ENCODE peak calls at places on chromosomes 2 and 18, in five cellular contexts. One of them, this sample, is unnamed.

GRCh38 chr18:470661-471501 is 29.6 kb downstream of the COLEC12 start:
- DNase-seq in endothelial cell: no peak
- DNase-seq in nephron progenitor cell: no peak
- DNase-seq in AG09319: no peak
- DNase-seq in dorsolateral prefrontal cortex: no peak
- DNase-seq in this sample: no peak

GRCh38 chr18:51196811-51197660 is 445 bp downstream of the MEX3C start:
- DNase-seq in endothelial cell: peak
- DNase-seq in nephron progenitor cell: peak
- DNase-seq in AG09319: no peak
- DNase-seq in dorsolateral prefrontal cortex: no peak
- DNase-seq in this sample: no peak

GRCh38 chr18:69490072-69490471 is 89.4 kb downstream of the DOK6 start:
- DNase-seq in endothelial cell: no peak
- DNase-seq in nephron progenitor cell: no peak
- DNase-seq in AG09319: no peak
- DNase-seq in dorsolateral prefrontal cortex: no peak
- DNase-seq in this sample: no peak

GRCh38 chr18:59451963-59452362 is 92.9 kb upstream of the LMAN1 start:
- DNase-seq in endothelial cell: no peak
- DNase-seq in nephron progenitor cell: no peak
- DNase-seq in AG09319: no peak
- DNase-seq in dorsolateral prefrontal cortex: no peak
- DNase-seq in this sample: no peak

GRCh38 chr2:68730828-68731227 is 3.8 kb upstream of the ARHGAP25 start:
- DNase-seq in endothelial cell: no peak
- DNase-seq in nephron progenitor cell: no peak
- DNase-seq in AG09319: no peak
- DNase-seq in dorsolateral prefrontal cortex: no peak
- DNase-seq in this sample: no peak

GRCh38 chr2:223734346-223734745 is 103.0 kb downstream of the AP1S3 start:
- DNase-seq in endothelial cell: no peak
- DNase-seq in nephron progenitor cell: no peak
- DNase-seq in AG09319: no peak
- DNase-seq in dorsolateral prefrontal cortex: no peak
- DNase-seq in this sample: no peak

GRCh38 chr18:79797518-79798345 is at the start of gene KCNG2:
- DNase-seq in endothelial cell: peak
- DNase-seq in nephron progenitor cell: peak
- DNase-seq in AG09319: no peak
- DNase-seq in dorsolateral prefrontal cortex: no peak
- DNase-seq in this sample: no peak

GRCh38 chr2:215850380-215850779 is 163.0 kb downstream of the MREG start:
- DNase-seq in endothelial cell: no peak
- DNase-seq in nephron progenitor cell: no peak
- DNase-seq in AG09319: no peak
- DNase-seq in dorsolateral prefrontal cortex: no peak
- DNase-seq in this sample: no peak

GRCh38 chr2:42336361-42336965 is 24.6 kb downstream of the COX7A2L start:
- DNase-seq in endothelial cell: no peak
- DNase-seq in nephron progenitor cell: no peak
- DNase-seq in AG09319: no peak
- DNase-seq in dorsolateral prefrontal cortex: no peak
- DNase-seq in this sample: no peak

GRCh38 chr2:135997380-135997779 is 12.0 kb upstream of the DARS1 start:
- DNase-seq in endothelial cell: peak
- DNase-seq in nephron progenitor cell: peak
- DNase-seq in AG09319: no peak
- DNase-seq in dorsolateral prefrontal cortex: no peak
- DNase-seq in this sample: no peak

DNA sequence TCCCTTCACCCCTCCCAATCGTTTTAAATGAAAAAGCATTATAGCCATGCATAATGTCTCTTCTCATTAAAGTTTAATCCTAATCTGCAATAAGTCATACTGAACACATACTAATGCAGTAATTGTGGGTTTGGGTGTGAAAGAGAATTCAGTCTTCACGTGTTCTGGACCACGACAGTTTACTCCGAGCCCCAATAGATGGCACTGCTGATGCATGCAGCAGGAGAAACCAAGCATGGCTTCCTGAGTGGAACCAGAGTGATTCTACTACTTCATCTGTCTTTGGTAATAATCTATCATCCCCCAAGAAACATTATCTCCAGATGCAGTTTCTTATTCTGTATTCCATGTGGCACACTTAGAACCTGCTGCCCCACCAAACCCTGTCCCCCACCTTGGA is 47.0 kb upstream of the LAMA1 start:
- DNase-seq in endothelial cell: peak
- DNase-seq in nephron progenitor cell: no peak
- DNase-seq in AG09319: no peak
- DNase-seq in dorsolateral prefrontal cortex: peak
- DNase-seq in this sample: no peak
- TF ChIP-seq CTCF in endothelial cell: no peak
- TF ChIP-seq CTCF in nephron progenitor cell: peak
- TF ChIP-seq CTCF in AG09319: peak
- TF ChIP-seq CTCF in dorsolateral prefrontal cortex: peak
- TF ChIP-seq CTCF in this sample: peak

DNA sequence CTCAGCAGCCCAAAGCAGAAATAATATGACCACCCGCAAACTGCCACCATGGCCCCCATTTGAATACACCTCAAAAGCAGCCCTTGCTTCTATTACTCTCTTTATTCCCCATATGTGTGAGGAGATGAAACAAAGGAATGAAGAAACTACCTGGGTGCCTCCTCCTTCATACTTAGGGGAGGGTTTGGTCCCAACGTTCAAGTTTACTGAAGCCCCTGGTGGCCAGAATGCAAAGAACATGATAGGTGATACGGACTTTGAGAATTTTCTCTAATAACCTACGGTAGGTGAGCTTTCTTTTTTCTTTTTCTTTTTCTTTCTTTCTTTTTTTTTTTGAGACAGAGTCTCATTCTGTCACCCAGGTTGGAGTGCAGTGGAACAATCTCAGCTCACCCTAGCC is 110.3 kb upstream of the FBXO11 start:
- DNase-seq in endothelial cell: no peak
- DNase-seq in nephron progenitor cell: no peak
- DNase-seq in AG09319: no peak
- DNase-seq in dorsolateral prefrontal cortex: no peak
- DNase-seq in this sample: no peak
- TF ChIP-seq CTCF in endothelial cell: peak
- TF ChIP-seq CTCF in nephron progenitor cell: peak
- TF ChIP-seq CTCF in AG09319: no peak
- TF ChIP-seq CTCF in dorsolateral prefrontal cortex: no peak
- TF ChIP-seq CTCF in this sample: peak

GRCh38 chr18:55384551-55385275 is 203.3 kb downstream of the TCF4 start:
- DNase-seq in endothelial cell: peak
- DNase-seq in nephron progenitor cell: peak
- DNase-seq in AG09319: no peak
- DNase-seq in dorsolateral prefrontal cortex: peak
- DNase-seq in this sample: no peak

GRCh38 chr18:55382277-55382805 is 205.7 kb downstream of the TCF4 start:
- DNase-seq in endothelial cell: no peak
- DNase-seq in nephron progenitor cell: no peak
- DNase-seq in AG09319: no peak
- DNase-seq in dorsolateral prefrontal cortex: no peak
- DNase-seq in this sample: no peak

GRCh38 chr18:55385770-55386169 is 202.2 kb downstream of the TCF4 start:
- DNase-seq in endothelial cell: no peak
- DNase-seq in nephron progenitor cell: no peak
- DNase-seq in AG09319: no peak
- DNase-seq in dorsolateral prefrontal cortex: peak
- DNase-seq in this sample: no peak

GRCh38 chr18:55386545-55386944 is 201.4 kb downstream of the TCF4 start:
- DNase-seq in endothelial cell: no peak
- DNase-seq in nephron progenitor cell: no peak
- DNase-seq in AG09319: no peak
- DNase-seq in dorsolateral prefrontal cortex: no peak
- DNase-seq in this sample: no peak

DNA sequence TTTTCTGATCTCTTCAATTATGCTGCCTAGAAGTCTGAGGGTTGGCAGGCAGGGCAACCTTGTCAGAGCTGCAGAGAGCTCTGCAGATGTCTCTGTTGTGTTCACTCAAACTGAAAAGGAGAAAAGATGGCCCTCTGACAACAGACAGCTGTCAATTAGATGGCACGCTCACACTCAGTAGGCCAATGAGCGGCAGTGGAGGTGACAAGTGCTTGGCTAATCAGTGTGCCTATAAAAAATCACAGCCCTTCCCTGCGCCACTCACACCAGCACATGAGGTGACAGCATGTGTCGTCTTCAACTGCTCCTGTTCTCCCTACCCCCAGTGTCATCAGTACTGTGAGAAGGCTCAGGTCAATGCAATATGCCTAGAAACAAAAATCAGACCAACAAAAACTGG is 203.9 kb downstream of the TCF4 start:
- DNase-seq in endothelial cell: no peak
- DNase-seq in nephron progenitor cell: no peak
- DNase-seq in AG09319: no peak
- DNase-seq in dorsolateral prefrontal cortex: no peak
- DNase-seq in this sample: no peak
- TF ChIP-seq CTCF in endothelial cell: no peak
- TF ChIP-seq CTCF in nephron progenitor cell: no peak
- TF ChIP-seq CTCF in AG09319: no peak
- TF ChIP-seq CTCF in dorsolateral prefrontal cortex: no peak
- TF ChIP-seq CTCF in this sample: no peak

GRCh38 chr2:233448220-233448559 is 93.9 kb downstream of the DGKD start:
- DNase-seq in endothelial cell: peak
- DNase-seq in nephron progenitor cell: peak
- DNase-seq in AG09319: no peak
- DNase-seq in dorsolateral prefrontal cortex: no peak
- DNase-seq in this sample: no peak
- TF ChIP-seq CTCF in endothelial cell: no peak
- TF ChIP-seq CTCF in nephron progenitor cell: no peak
- TF ChIP-seq CTCF in AG09319: peak
- TF ChIP-seq CTCF in dorsolateral prefrontal cortex: no peak
- TF ChIP-seq CTCF in this sample: peak

GRCh38 chr2:31203916-31204315 is 13.4 kb downstream of the CAPN14 start:
- DNase-seq in endothelial cell: no peak
- DNase-seq in nephron progenitor cell: no peak
- DNase-seq in AG09319: no peak
- DNase-seq in dorsolateral prefrontal cortex: no peak
- DNase-seq in this sample: no peak

GRCh38 chr2:31202041-31202440 is 15.3 kb downstream of the CAPN14 start:
- DNase-seq in endothelial cell: no peak
- DNase-seq in nephron progenitor cell: no peak
- DNase-seq in AG09319: no peak
- DNase-seq in dorsolateral prefrontal cortex: no peak
- DNase-seq in this sample: peak

GRCh38 chr2:31202833-31203232 is 14.5 kb downstream of the CAPN14 start:
- DNase-seq in endothelial cell: no peak
- DNase-seq in nephron progenitor cell: no peak
- DNase-seq in AG09319: no peak
- DNase-seq in dorsolateral prefrontal cortex: no peak
- DNase-seq in this sample: peak

GRCh38 chr2:31199206-31199605 is 18.1 kb downstream of the CAPN14 start:
- DNase-seq in endothelial cell: no peak
- DNase-seq in nephron progenitor cell: no peak
- DNase-seq in AG09319: no peak
- DNase-seq in dorsolateral prefrontal cortex: no peak
- DNase-seq in this sample: no peak

GRCh38 chr2:31200972-31201371 is 16.3 kb downstream of the CAPN14 start:
- DNase-seq in endothelial cell: no peak
- DNase-seq in nephron progenitor cell: no peak
- DNase-seq in AG09319: no peak
- DNase-seq in dorsolateral prefrontal cortex: no peak
- DNase-seq in this sample: peak
- TF ChIP-seq CTCF in endothelial cell: no peak
- TF ChIP-seq CTCF in nephron progenitor cell: no peak
- TF ChIP-seq CTCF in AG09319: no peak
- TF ChIP-seq CTCF in dorsolateral prefrontal cortex: no peak
- TF ChIP-seq CTCF in this sample: no peak